ENCODE peak calls at places on chromosome 15, in four cellular contexts. Q, J, U and Z are unnamed samples.

GRCh38 chr15:41897327-41897726 is 3.5 kb upstream of the SPTBN5 start:
- DNase-seq in Q (no peak), J (no peak), U (no peak), Z (no peak)

GRCh38 chr15:87518957-87519356 is 737.6 kb downstream of the NTRK3 start:
- DNase-seq in Q (no peak), J (no peak), U (no peak), Z (no peak)

GRCh38 chr15:42155546-42156265 is 730 bp downstream of the PLA2G4F start:
- DNase-seq in Q (no peak), J (no peak), U (no peak), Z (peak)

GRCh38 chr15:86608461-86608860 is 528.8 kb downstream of the AGBL1 start:
- DNase-seq in Q (no peak), J (no peak), U (no peak), Z (peak)

GRCh38 chr15:78229431-78230406 is 4.6 kb downstream of the ACSBG1 start:
- DNase-seq in Q (no peak), J (no peak), U (no peak), Z (no peak)

GRCh38 chr15:92616621-92617179 is 38.9 kb downstream of the FAM174B start:
- DNase-seq in Q (no peak), J (no peak), U (no peak), Z (no peak)

GRCh38 chr15:39181901-39182300 is 399.0 kb upstream of the THBS1 start:
- DNase-seq in Q (no peak), J (no peak), U (no peak), Z (no peak)

GRCh38 chr15:70254186-70254974 is 156.7 kb upstream of the TLE3 start:
- DNase-seq in Q (no peak), J (no peak), U (no peak), Z (no peak)

GRCh38 chr15:65663521-65663920 is 41.8 kb downstream of the SLC24A1 start:
- DNase-seq in Q (no peak), J (no peak), U (no peak), Z (peak)

GRCh38 chr15:81146006-81146405 is 11.9 kb downstream of the CFAP161 start:
- DNase-seq in Q (no peak), J (no peak), U (no peak), Z (no peak)

GRCh38 chr15:69653846-69654245 is 201.2 kb downstream of the RPLP1 start:
- DNase-seq in Q (no peak), J (no peak), U (no peak), Z (no peak)

GRCh38 chr15:69476704-69477473 is 24.3 kb downstream of the RPLP1 start:
- DNase-seq in Q (no peak), J (no peak), U (no peak), Z (no peak)

GRCh38 chr15:30962659-30963058 is 28.8 kb downstream of the MTMR10 start:
- DNase-seq in Q (no peak), J (no peak), U (no peak), Z (no peak)

GRCh38 chr15:47820780-47821319 is 103.5 kb downstream of the SEMA6D start:
- DNase-seq in Q (no peak), J (no peak), U (no peak), Z (peak)

GRCh38 chr15:57654136-57654845 is 52.2 kb upstream of the POLR2M start:
- DNase-seq in Q (no peak), J (no peak), U (no peak), Z (no peak)

GRCh38 chr15:67560320-67560719 is 17.8 kb downstream of the MAP2K5 start:
- DNase-seq in Q (no peak), J (no peak), U (no peak), Z (no peak)

GRCh38 chr15:57133127-57133968 is 214.9 kb downstream of the TCF12 start:
- DNase-seq in Q (no peak), J (peak), U (peak), Z (no peak)

GRCh38 chr15:87099916-87100315 is 1020.2 kb downstream of the AGBL1 start:
- DNase-seq in Q (no peak), J (no peak), U (no peak), Z (no peak)